ENCODE peak calls at places on chromosomes 11 and 22, in six cellular contexts. H is K562, U is HCT116, T is A549, Y is endothelial cell of umbilical vein, E is H1. L is an unnamed sample.

GRCh38 chr11:69192282-69192681 is 36.5 kb downstream of the SMIM38 start:
- DNase-seq in H (no peak), U (no peak), T (no peak), Y (no peak), E (no peak), L (no peak)

GRCh38 chr11:69715446-69715845 is 11.6 kb upstream of the FGF19 start:
- DNase-seq in H (no peak), U (no peak), T (no peak), Y (no peak), E (no peak), L (no peak)

GRCh38 chr11:26762089-26762488 is 40.2 kb upstream of the SLC5A12 start:
- DNase-seq in H (no peak), U (no peak), T (no peak), Y (no peak), E (no peak), L (no peak)

GRCh38 chr22:20810645-20811044 is 36.7 kb downstream of the SERPIND1 start:
- DNase-seq in H (no peak), U (no peak), T (no peak), Y (no peak), E (no peak), L (no peak)

GRCh38 chr11:844693-845644 is 2.3 kb downstream of the TSPAN4 start:
- DNase-seq in H (peak; percentile 71), U (no peak), T (peak; percentile 92), Y (peak; percentile 92), E (peak; percentile 67), L (peak; percentile 65)

GRCh38 chr11:120565436-120566155 is 54.0 kb downstream of the GRIK4 start:
- DNase-seq in H (no peak), U (no peak), T (no peak), Y (no peak), E (no peak), L (no peak)

GRCh38 chr22:36362819-36363377 is 24.9 kb downstream of the MYH9 start:
- DNase-seq in H (no peak), U (no peak), T (no peak), Y (no peak), E (no peak), L (no peak)

GRCh38 chr22:19679476-19680099 is 34.7 kb upstream of the SEPTIN5 start:
- DNase-seq in H (peak; percentile 94), U (no peak), T (no peak), Y (peak; percentile 13), E (no peak), L (peak; percentile 45)

GRCh38 chr11:57131080-57131790 is 50.5 kb upstream of the LRRC55 start:
- DNase-seq in H (peak; percentile 36), U (no peak), T (peak; percentile 45), Y (peak; percentile 47), E (peak; percentile 38), L (peak; percentile 15)

DNA sequence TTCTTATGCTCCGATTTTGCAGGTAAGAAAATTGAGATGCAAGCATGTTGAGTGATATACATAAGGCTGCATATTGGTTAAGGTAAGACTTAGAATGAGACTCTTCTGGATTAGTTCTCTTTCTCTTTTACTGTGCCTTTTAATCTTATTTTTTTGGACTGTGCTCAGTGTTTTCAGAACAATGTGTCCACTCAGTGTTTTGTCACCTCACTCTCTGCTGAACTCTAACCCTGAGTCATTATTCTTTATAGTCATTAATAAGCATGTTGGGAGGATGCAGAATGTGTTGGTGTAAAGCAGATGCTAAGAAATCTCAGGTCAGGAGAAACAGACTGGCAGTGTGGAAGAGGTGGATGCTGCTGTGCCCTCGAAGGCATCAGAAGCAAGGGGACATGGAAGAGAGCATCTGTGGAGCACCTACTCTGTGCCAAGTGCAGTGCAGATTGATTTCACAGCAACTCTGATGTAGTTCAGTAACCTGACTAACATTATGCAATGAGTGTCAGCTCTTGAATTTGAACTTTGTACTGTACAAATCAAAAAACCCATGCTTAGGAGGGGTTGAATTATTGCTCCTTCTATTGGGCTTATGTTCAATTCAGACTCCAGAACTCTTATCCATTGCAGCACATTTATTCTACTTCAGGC is 80.7 kb upstream of the LARGE1 start:
- DNase-seq in H (no peak), U (no peak), T (no peak), Y (no peak), E (no peak), L (no peak)
- TF ChIP-seq MAX in H (no peak), U (no peak), T (no peak), Y (no peak), E (no peak), L (no peak)

DNA sequence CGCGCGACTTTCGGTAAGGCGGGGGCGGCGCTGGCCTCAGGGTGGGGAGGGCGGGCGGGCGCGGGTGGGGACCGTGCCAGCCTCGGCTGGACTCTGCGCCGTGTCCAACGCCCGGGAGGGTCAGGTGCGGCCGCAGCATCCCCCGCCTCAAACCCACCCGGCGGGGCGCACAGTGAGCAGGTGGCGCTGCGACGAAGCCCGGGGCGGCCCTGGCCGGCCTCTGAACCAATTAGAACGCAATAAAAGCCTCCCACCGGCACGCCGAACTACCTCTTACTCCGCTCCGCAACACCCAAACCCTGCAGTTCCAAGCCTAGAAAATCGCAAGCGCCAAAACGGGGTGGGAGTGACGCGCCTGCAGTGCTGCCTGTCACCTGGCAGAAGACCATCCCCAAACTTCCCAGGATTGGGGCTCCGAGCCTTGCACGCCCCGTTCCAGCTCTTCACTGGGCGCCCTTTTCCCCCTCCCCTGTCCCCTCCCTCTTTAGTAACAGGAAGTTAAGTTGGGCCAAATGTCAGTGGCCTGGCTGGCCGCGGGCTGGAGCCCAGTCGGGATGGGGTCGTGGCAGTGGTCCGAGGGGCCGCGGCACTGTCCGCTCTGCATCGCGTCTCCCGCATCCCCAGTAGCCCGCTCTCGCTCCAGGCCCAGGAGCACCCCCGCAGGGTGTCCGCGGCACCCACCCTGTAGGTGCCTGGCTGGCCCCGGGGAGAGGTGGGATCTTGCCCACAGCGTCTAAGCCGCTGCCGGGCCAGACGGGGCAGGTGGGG is 508 bp downstream of the MICAL2 start:
- DNase-seq in H (no peak), U (no peak), T (no peak), Y (no peak), E (no peak), L (peak; percentile 55)
- TF ChIP-seq POLR2A in H (no peak), U (no peak), T (no peak), Y (no peak), E (no peak), L (no peak)

GRCh38 chr11:9351321-9351881 is 33.1 kb upstream of the IPO7 start:
- DNase-seq in H (no peak), U (no peak), T (no peak), Y (no peak), E (no peak), L (no peak)

GRCh38 chr11:9357041-9357440 is 27.4 kb upstream of the IPO7 start:
- DNase-seq in H (no peak), U (no peak), T (no peak), Y (no peak), E (no peak), L (no peak)

GRCh38 chr11:9347100-9347499 is 32.7 kb upstream of the TMEM41B start:
- DNase-seq in H (peak; percentile 62), U (no peak), T (no peak), Y (no peak), E (no peak), L (peak; percentile 8)

DNA sequence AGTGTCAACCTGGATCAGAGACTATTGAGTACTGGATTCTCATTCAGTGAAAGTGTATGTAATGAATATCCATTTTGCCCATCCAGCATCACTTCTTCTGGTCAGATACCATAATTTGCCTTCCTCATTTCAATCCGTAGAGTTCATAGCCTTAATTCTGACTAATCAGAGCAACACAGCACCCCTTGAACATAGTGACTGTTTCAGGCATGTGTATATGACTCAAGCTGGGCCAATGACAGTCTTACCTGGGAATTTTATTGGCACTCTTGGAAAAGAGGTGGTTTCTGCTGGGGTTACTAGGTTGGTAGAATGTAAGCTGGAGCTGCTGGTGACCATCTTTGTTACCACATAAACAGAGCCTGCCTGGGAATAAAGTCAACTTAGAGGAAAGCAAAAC is 32.5 kb upstream of the IPO7 start:
- DNase-seq in H (no peak), U (no peak), T (no peak), Y (no peak), E (no peak), L (no peak)
- TF ChIP-seq MAX in H (no peak), U (no peak), T (no peak), Y (no peak), E (no peak), L (no peak)

GRCh38 chr22:24951942-24952836 is at the start of gene KIAA1671:
- DNase-seq in H (peak; percentile 92), U (peak; percentile 53), T (peak; percentile 84), Y (peak; percentile 87), E (peak; percentile 84), L (peak; percentile 56)
- TF ChIP-seq POLR2A in H (no peak), U (peak; percentile 76), T (peak; percentile 79), Y (no peak), E (no peak), L (no peak)

GRCh38 chr11:126637800-126638175 is 282.3 kb downstream of the ST3GAL4 start:
- DNase-seq in H (no peak), U (no peak), T (no peak), Y (no peak), E (no peak), L (no peak)
- TF ChIP-seq MAX in H (no peak), U (no peak), T (no peak), Y (no peak), E (no peak), L (no peak)

GRCh38 chr11:10454902-10455631 is at the start of gene AMPD3:
- DNase-seq in H (peak; percentile 82), U (peak; percentile 85), T (peak; percentile 82), Y (no peak), E (no peak), L (peak; percentile 67)

GRCh38 chr11:10456519-10456918 is 1.5 kb downstream of the AMPD3 start:
- DNase-seq in H (peak; percentile 49), U (no peak), T (no peak), Y (no peak), E (no peak), L (peak; percentile 30)

GRCh38 chr11:10457901-10458300 is 2.8 kb downstream of the AMPD3 start:
- DNase-seq in H (no peak), U (no peak), T (no peak), Y (no peak), E (no peak), L (peak; percentile 17)

GRCh38 chr11:10454506-10454901 is 560 bp upstream of the AMPD3 start:
- DNase-seq in H (no peak), U (no peak), T (no peak), Y (no peak), E (no peak), L (no peak)

DNA sequence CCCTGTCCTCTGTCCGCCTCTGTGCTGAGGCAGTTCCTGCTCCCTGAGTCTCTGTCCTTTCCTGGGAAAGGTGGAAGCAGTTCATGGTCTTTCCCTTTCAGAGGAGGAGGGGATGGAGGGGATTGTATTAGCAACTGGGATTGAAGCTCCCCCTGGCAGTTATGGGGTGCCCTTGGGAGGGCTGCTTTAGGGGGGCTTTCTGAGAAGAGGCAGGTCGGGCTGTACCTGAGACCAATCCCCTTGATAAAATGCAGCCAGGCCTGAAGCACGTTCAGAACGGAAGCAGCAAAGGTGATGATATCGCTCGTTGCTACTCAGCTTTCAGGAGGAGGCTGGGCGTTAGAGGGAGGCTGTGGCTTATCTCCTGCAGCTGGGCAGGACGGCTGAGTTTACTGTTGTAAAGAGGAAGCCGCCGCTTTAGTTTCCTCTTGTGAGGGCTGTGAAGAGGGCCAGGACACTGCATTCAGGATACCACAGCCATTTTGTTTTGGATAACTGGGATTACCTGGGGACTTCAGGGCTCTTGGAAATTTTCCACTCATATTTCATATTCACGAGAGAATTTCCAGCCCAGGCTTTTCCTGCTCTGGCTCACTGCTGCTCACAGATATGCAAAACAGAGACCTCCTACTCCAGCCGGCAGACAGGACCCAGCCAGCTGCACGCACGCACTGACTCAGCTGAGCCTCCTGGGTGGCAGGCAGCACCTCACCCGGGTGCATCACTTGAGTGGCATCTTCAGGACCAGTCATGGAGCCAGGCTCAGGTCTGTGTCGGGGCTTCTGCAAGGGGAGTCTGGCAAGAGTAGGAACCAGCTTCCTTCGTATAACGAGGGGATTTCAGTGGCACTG is 798 bp downstream of the AMPD3 start:
- DNase-seq in H (peak; percentile 91), U (peak; percentile 26), T (peak; percentile 44), Y (peak; percentile 38), E (no peak), L (peak; percentile 92)
- TF ChIP-seq POLR2A in H (peak; percentile 78), U (no peak), T (peak; percentile 32), Y (no peak), E (no peak), L (peak; percentile 38)